ENCODE peak calls at places on chromosomes 2 and 18, in five cellular contexts. E is HFFc6, H is body of pancreas, W is prostate gland, O is dorsolateral prefrontal cortex. S is an unnamed sample.

GRCh38 chr2:109475531-109476210 is 138.1 kb downstream of the SEPTIN10 start:
- DNase-seq in E (peak), H (no peak), W (no peak), O (no peak), S (no peak)

GRCh38 chr2:24075915-24076848 is at the start of gene SF3B6:
- DNase-seq in E (peak), H (peak), W (peak), O (peak), S (peak)

GRCh38 chr2:41409328-41409727 is 638.5 kb upstream of the PKDCC start:
- DNase-seq in E (no peak), H (no peak), W (no peak), O (no peak), S (no peak)

GRCh38 chr18:72762505-72763122 is 105.2 kb downstream of the NETO1 start:
- DNase-seq in E (peak), H (no peak), W (peak), O (no peak), S (peak)

GRCh38 chr18:52869349-52869923 is 529.4 kb downstream of the DCC start:
- DNase-seq in E (no peak), H (no peak), W (no peak), O (no peak), S (no peak)

GRCh38 chr2:39008663-39009062 is 112.2 kb downstream of the SOS1 start:
- DNase-seq in E (no peak), H (no peak), W (no peak), O (no peak), S (peak)

GRCh38 chr2:240922234-240922981 is 16.3 kb downstream of the CROCC2 start:
- DNase-seq in E (no peak), H (peak), W (no peak), O (peak), S (no peak)

GRCh38 chr2:41966431-41966893 is 81.4 kb upstream of the PKDCC start:
- DNase-seq in E (peak), H (peak), W (peak), O (peak), S (no peak)

GRCh38 chr2:201257941-201258665 is 2.2 kb upstream of the CASP8 start:
- DNase-seq in E (peak), H (peak), W (peak), O (no peak), S (peak)

GRCh38 chr2:139790807-139791206 is 1010.6 kb upstream of the NXPH2 start:
- DNase-seq in E (no peak), H (no peak), W (no peak), O (no peak), S (peak)

GRCh38 chr2:44181648-44182047 is 13.0 kb downstream of the PPM1B start:
- DNase-seq in E (no peak), H (no peak), W (no peak), O (no peak), S (no peak)

GRCh38 chr2:143264851-143265250 is 135.6 kb downstream of the ARHGAP15 start:
- DNase-seq in E (peak), H (no peak), W (peak), O (no peak), S (no peak)

GRCh38 chr2:28981016-28981441 is at the start of gene TOGARAM2:
- DNase-seq in E (no peak), H (no peak), W (peak), O (peak), S (no peak)

GRCh38 chr18:38539373-38539772 is 973.8 kb upstream of the CELF4 start:
- DNase-seq in E (no peak), H (no peak), W (no peak), O (no peak), S (no peak)

GRCh38 chr18:55433140-55433539 is 154.9 kb downstream of the TCF4 start:
- DNase-seq in E (no peak), H (no peak), W (no peak), O (no peak), S (no peak)

GRCh38 chr18:74699455-74699854 is 101.8 kb downstream of the ZNF407 start:
- DNase-seq in E (no peak), H (no peak), W (no peak), O (no peak), S (no peak)

GRCh38 chr18:75070235-75070624 is 138.7 kb downstream of the PTGR3 start:
- DNase-seq in E (no peak), H (no peak), W (no peak), O (no peak), S (no peak)

GRCh38 chr18:905948-906415 is 1.3 kb downstream of the ADCYAP1 start:
- DNase-seq in E (no peak), H (no peak), W (no peak), O (no peak), S (no peak)

GRCh38 chr2:230660294-230661060 is 52.2 kb upstream of the CAB39 start:
- DNase-seq in E (no peak), H (no peak), W (no peak), O (no peak), S (no peak)

GRCh38 chr2:85745619-85746018 is 8.2 kb upstream of the ATOH8 start:
- DNase-seq in E (no peak), H (no peak), W (no peak), O (no peak), S (no peak)

GRCh38 chr2:48230834-48231233 is 299.1 kb upstream of the STON1 start:
- DNase-seq in E (no peak), H (no peak), W (no peak), O (no peak), S (no peak)

GRCh38 chr2:182642328-182642727 is 73.7 kb upstream of the DNAJC10 start:
- DNase-seq in E (peak), H (no peak), W (no peak), O (peak), S (peak)

GRCh38 chr18:11047156-11047555 is 102.2 kb downstream of the PIEZO2 start:
- DNase-seq in E (no peak), H (no peak), W (no peak), O (no peak), S (no peak)

GRCh38 chr2:175015340-175015739 is 10.2 kb upstream of the CHN1 start:
- DNase-seq in E (no peak), H (no peak), W (no peak), O (no peak), S (no peak)
- TF ChIP-seq CTCF in E (no peak), H (no peak), W (no peak), O (no peak), S (no peak)

GRCh38 chr18:28357785-28358401 is 181.0 kb upstream of the CDH2 start:
- DNase-seq in E (no peak), H (no peak), W (no peak), O (no peak), S (no peak)
- TF ChIP-seq CTCF in E (peak), H (no peak), W (no peak), O (no peak), S (no peak)

DNA sequence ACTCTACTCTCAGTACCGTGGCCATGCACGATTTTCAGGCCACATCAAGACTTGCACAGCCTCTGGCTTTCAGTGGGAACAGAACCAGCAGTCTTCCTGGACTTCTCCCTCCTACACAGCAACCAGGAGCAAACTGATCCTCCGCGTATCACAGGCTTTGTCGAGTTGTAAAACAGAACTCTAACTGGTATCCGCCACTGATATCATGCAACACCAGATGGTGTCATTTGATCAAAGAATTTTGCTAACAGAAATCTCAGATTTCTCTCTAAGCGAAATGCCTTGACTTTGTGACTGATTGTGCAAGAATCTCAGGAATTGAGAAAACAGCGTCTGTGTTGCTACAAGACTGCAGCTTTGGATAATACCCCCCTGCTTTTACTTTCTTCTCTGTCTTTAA is 85.7 kb downstream of the COPS8 start:
- DNase-seq in E (peak), H (no peak), W (peak), O (no peak), S (no peak)
- TF ChIP-seq CTCF in E (peak), H (no peak), W (no peak), O (no peak), S (no peak)

DNA sequence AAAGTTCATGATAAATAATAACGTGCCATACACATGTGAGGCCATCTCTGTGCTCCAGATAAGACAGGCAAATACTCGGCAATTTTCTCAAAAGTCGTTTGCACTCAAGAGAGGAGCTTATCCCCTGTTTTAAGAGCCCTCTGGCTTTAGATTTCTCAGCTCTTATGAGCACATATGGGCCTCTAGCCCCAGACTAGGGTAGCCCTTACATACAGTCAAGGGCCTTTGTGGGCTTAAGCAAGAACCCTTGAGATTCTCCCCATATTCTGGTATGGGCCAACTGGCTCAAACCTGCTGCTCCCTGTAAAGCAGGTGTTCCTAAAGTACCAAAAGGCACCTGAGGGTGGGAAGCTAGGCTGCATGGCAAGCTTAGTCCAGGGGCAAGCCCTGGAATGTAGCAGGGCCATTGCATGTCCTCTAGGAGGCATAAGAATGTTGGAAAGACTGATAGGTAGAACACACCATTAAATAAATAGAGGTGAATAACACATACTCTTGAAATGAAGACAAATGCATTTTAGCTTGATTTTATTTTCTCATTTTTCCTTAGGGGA is 66.1 kb downstream of the FASTKD2 start:
- DNase-seq in E (no peak), H (no peak), W (no peak), O (no peak), S (no peak)
- TF ChIP-seq CTCF in E (no peak), H (no peak), W (no peak), O (no peak), S (no peak)

GRCh38 chr2:199680482-199680881 is 170.5 kb downstream of the FTCDNL1 start:
- DNase-seq in E (no peak), H (no peak), W (no peak), O (no peak), S (no peak)

GRCh38 chr2:199684832-199685231 is 166.2 kb downstream of the FTCDNL1 start:
- DNase-seq in E (no peak), H (no peak), W (no peak), O (no peak), S (no peak)

GRCh38 chr2:199682001-199682400 is 169.0 kb downstream of the FTCDNL1 start:
- DNase-seq in E (no peak), H (no peak), W (no peak), O (no peak), S (no peak)

GRCh38 chr2:199685669-199686068 is 165.3 kb downstream of the FTCDNL1 start:
- DNase-seq in E (no peak), H (no peak), W (no peak), O (no peak), S (no peak)

DNA sequence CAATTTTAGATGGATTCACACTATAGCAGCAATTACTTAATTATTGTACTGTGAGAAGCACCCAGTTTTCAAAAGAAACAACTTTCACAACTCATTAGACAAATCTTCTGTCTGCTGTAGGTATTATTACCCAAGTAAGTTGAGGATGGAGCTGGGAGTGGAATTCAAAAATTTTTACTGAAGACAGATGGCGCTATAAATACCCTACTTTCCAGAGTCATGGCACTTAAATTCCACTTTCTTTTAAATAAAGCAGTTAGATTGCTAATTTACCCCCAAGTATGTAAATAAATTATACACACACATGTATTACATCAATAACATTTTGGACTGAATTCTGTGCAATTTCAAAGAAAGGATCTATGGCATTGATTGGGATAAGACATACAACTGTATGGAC is 166.8 kb downstream of the FTCDNL1 start:
- DNase-seq in E (no peak), H (no peak), W (no peak), O (no peak), S (no peak)
- TF ChIP-seq CTCF in E (peak), H (no peak), W (no peak), O (no peak), S (no peak)

DNA sequence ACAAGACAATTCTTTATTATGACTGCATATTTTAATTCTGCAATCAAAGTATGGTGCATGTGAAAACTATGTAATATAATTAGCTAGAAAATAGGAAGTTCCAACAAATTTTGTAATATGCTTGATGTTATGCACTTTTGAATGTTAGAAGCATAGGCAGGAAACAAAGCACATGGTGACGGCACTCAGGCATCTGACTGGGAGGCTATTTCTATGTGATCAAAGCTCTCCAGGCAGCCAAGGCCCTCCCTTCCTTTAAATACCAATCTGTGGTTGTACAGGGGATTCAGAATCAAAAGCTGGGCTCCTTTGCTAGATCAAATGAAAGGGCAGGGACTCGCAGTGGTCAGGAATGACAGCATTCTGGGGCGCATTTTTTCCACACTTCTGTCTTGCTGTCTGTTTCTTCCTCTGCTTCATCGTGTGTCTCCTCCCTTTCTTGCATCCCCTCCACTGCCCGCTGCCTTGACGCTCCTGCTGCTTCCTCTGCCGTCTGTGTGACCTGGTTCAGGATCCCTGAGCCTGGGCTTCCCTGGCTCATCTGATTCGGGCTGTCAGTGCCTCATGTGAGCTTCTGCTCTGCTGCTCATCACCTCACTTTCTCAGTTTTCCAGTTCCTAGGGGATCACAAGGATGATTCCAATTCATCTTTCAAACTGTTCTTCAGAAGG is 30.8 kb downstream of the TMEM182 start:
- DNase-seq in E (no peak), H (no peak), W (no peak), O (no peak), S (no peak)
- TF ChIP-seq CTCF in E (no peak), H (no peak), W (no peak), O (no peak), S (no peak)